ENCODE peak calls at places on chromosomes 1 and 21, in seven cellular contexts. A is tibial nerve; J is HCT116; L is CD8-positive, alpha-beta memory T cell; R is breast epithelium; D is tibial artery; Z is IMR-90. S is an unnamed sample. For H3K36me3 and H3K9me3, the result is how much of the 10 kb centered on the place peaks cover.

GRCh38 chr1:96424882-96425281 is 296.7 kb upstream of the PTBP2 start:
- DNase-seq in D (no peak), A (no peak), R (no peak), Z (peak), L (no peak), J (no peak), S (no peak)

GRCh38 chr1:32474954-32475353 is 10.1 kb downstream of the ZBTB8B start:
- DNase-seq in L (no peak), Z (no peak), J (no peak), A (no peak), D (no peak), R (no peak), S (no peak)

GRCh38 chr1:19737413-19737812 is 62.3 kb downstream of the TMCO4 start:
- DNase-seq in A (no peak), Z (no peak), J (no peak), D (no peak), R (no peak), L (no peak), S (no peak)

GRCh38 chr1:28039341-28039740 is 49.1 kb downstream of the EYA3 start:
- DNase-seq in Z (peak), R (no peak), A (no peak), L (no peak), D (no peak), J (no peak), S (no peak)

GRCh38 chr1:12121212-12122000 is 45.4 kb upstream of the TNFRSF1B start:
- DNase-seq in L (peak), A (no peak), R (no peak), Z (peak), D (no peak), J (no peak), S (no peak)

GRCh38 chr1:99566290-99567021 is 79.5 kb upstream of the PALMD start:
- DNase-seq in Z (no peak), J (no peak), L (no peak), D (no peak), R (no peak), A (no peak), S (no peak)

GRCh38 chr1:100861379-100861778 is 33.3 kb downstream of the EXTL2 start:
- DNase-seq in R (no peak), J (no peak), D (no peak), Z (peak), A (no peak), L (no peak), S (no peak)

GRCh38 chr1:64505944-64506658 is 36.2 kb downstream of the CACHD1 start:
- DNase-seq in J (no peak), R (peak), D (no peak), A (no peak), L (no peak), Z (no peak), S (no peak)

GRCh38 chr21:38852278-38852677 is 46.5 kb downstream of the ETS2 start:
- DNase-seq in L (no peak), D (no peak), Z (no peak), J (no peak), A (no peak), R (no peak), S (no peak)

GRCh38 chr1:111956155-111956817 is 33.2 kb downstream of the KCND3 start:
- DNase-seq in A (no peak), J (no peak), D (no peak), Z (no peak), R (no peak), L (no peak), S (no peak)

GRCh38 chr1:206986885-206987284 is 16.6 kb upstream of the FCAMR start:
- DNase-seq in A (no peak), R (no peak), D (no peak), Z (no peak), L (no peak), J (no peak), S (no peak)

GRCh38 chr1:203077367-203077766 is 8.4 kb downstream of the MYOG start:
- DNase-seq in Z (no peak), A (no peak), D (no peak), R (no peak), L (no peak), J (no peak), S (no peak)

DNA sequence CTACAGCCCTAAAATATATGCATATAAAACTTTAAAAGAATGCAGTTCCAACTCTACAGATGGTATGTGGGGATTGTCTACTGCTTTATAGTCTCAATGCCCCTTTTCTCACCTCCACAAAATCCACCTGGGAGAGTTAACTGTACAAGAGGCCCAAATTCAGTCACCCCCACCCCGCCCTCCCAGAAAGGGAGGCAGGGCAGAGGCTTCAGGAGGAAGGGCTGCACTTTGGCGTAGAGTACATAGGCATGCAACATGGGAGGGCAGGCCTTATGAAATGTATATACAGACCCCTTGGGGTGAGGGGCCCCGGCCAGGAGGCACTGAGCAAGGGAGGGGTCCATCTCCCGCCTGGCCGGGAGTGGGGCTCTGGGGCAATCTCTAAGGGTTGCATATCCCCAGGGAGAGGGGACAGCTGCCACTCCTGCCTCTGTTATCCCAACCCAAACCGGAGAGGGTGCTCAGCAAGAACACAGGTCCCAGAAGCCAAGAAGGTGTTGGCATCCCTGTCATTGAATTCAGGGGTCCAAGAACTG is 1.3 kb upstream of the PYGO2 start:
- DNase-seq in J (no peak), Z (no peak), R (no peak), L (peak), A (no peak), D (no peak), S (no peak)
- H3K4me3 ChIP-seq in J (peak), Z (no peak), R (no peak), L (peak), A (peak), D (peak), S (no peak)

DNA sequence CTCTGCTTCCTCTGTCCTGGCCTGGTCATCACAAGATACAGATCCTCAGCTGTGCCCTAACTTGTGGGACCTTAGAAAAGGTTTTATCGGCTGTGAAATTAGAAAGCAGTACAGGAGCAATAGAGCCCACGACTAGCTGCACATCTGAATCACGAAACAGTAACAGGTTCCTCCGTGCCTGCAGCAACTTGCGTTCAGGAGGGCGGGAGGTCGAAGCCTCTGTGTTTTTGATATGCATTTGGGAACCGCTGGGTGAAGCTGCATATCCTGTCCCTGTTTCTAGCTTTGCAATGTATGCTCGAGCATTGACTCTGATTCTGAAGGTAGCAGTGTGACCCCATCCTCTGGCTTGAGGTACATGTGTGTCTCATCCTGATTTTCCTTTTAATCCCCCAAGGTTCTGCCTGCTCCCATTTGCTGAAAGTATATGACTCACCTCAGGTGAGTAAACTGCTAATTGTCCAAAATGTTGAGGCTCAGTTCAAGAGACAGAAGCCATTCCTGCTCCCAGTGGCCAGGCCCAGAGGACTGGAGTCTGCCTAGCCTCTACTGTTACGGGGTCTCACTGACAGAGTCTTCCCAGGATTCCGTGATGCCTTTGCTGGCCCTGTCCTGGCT is 44.3 kb downstream of the SCCPDH start:
- DNase-seq in L (no peak), J (no peak), R (no peak), D (no peak), Z (no peak), A (no peak), S (no peak)
- H3K36me3 ChIP-seq in L (under half), J (under half), R (under half), D (under half), Z (under half), A (under half), S (under half)

GRCh38 chr1:209650454-209650853 is 1.8 kb downstream of the LAMB3 start:
- DNase-seq in L (no peak), A (no peak), R (no peak), D (no peak), Z (no peak), J (no peak), S (no peak)

GRCh38 chr1:209647212-209647611 is 5.0 kb downstream of the LAMB3 start:
- DNase-seq in R (no peak), Z (no peak), A (no peak), L (no peak), D (no peak), J (no peak), S (no peak)

GRCh38 chr1:209646558-209646957 is 5.7 kb downstream of the LAMB3 start:
- DNase-seq in J (no peak), R (no peak), D (no peak), Z (peak), L (no peak), A (no peak), S (peak)

GRCh38 chr1:209648931-209649776 is 3.1 kb downstream of the LAMB3 start:
- DNase-seq in Z (peak), J (peak), D (no peak), R (no peak), L (no peak), A (no peak), S (peak)

DNA sequence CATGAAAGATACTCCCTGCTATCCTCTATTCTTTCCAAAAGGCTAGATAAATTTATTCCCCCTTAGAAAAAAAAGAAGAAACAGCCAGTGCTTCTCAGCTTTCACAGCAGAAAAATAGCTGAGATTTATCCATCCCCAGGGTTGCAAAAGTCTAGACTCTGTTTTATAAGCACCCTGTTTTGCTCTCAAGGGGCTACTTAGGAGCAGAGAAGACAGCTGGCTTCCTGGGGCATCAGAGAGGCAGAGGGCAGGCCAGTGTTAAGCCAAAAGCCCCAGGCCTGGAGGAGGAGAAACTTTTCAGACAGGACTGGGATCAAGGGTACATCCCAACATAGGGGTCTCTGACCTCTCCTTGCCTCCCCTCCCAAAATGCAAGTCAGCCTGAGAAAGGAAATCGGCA is 3.9 kb downstream of the LAMB3 start:
- DNase-seq in Z (no peak), A (no peak), R (no peak), L (no peak), J (no peak), D (no peak), S (no peak)
- H3K9me3 ChIP-seq in Z (under half), A (under half), R (under half), L (under half), J (under half), D (under half), S (under half)

DNA sequence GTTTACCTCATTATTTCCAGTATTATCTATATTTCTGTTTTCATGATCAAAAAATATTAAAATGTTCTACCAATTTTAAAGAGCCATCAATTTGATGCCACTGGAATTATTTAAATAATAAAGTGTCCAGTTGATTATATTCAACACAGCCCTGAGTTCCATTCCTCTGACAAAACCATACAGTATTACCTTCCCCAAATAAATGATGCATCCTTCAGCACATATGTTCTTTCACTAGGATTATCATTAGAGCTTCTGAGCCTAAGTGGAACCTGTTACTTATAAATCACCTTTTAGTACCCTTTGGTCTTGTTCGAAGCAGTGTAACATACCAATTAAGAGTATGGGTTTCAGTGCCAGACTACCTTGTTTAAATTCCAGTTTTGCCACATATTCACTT is 17.3 kb upstream of the PLEKHO1 start:
- DNase-seq in A (no peak), Z (peak), R (no peak), J (no peak), D (no peak), L (no peak), S (no peak)
- H3K4me3 ChIP-seq in A (no peak), Z (no peak), R (no peak), J (no peak), D (no peak), L (no peak), S (no peak)

DNA sequence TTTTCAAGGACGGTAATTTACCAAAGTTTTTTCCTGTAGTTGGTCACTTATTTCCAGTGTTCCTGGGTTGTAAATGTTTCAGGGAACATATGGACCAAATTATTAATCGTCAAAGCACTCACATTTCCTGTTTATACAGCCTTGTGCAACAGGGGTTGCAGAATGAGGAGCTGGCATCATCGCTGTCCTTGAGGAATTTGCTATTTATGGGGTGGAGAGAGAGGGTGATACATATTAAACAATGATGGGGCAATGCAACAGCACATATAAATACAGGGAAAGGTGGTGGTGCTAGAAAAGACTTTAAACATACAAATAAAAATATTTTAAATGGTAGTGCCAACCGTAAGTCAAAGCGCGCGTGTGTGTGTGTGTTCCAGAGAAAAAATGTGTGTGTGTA is 369.8 kb downstream of the NPHP4 start:
- DNase-seq in D (no peak), L (no peak), J (no peak), A (no peak), R (no peak), Z (no peak), S (no peak)
- H3K36me3 ChIP-seq in D (under half), L (under half), J (under half), A (under half), R (under half), Z (under half), S (under half)

GRCh38 chr1:116743535-116743934 is 10.7 kb upstream of the CD2 start:
- DNase-seq in A (no peak), R (no peak), J (no peak), L (no peak), D (no peak), Z (no peak), S (no peak)

GRCh38 chr1:116751626-116752025 is 2.6 kb upstream of the CD2 start:
- DNase-seq in D (no peak), R (no peak), L (no peak), J (no peak), A (no peak), Z (no peak), S (no peak)

GRCh38 chr1:116751149-116751548 is 3.1 kb upstream of the CD2 start:
- DNase-seq in A (no peak), J (no peak), Z (no peak), D (no peak), R (no peak), L (no peak), S (no peak)

DNA sequence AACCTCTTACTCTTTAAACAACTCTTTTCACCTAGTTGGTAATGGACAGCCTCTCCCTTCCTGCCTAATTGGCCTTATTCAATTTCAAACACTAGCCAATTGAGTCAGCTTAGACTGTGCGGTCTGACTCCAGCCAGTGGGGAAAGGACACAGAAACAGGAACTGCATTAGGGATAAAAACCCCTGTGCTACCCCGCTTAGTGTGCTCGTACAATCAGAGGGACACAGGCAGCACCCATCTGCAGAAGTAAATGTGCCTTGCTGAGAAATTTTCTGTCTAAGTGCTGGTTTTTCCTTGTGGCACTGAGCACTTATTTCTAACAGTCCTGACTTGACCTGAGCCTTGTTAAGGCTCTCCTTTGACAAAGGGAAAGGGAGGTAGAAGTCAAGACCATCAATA is 6.0 kb upstream of the CD2 start:
- DNase-seq in L (no peak), J (no peak), Z (no peak), D (no peak), A (no peak), R (no peak), S (no peak)
- H3K9me3 ChIP-seq in L (under half), J (under half), Z (under half), D (under half), A (under half), R (half or more), S (under half)